ENCODE peak calls at places on chromosomes 11 and 22, in four cellular contexts. O is Right ventricle myocardium superior; D is kidney glomerular epithelial cell; F is stimulated activated CD4-positive, alpha-beta T cell treated with anti-CD3 and anti-CD28 coated beads, Interleukin-1b, Interleukin-23, amount 100 ng/mL, for 4 hours. N is an unnamed sample.

GRCh38 chr22:33896801-33897620 is 23.3 kb downstream of the LARGE1 start:
- DNase-seq in O (no peak), D (no peak), F (no peak), N (no peak)

GRCh38 chr11:30605036-30605435 is 18.9 kb upstream of the MPPED2 start:
- DNase-seq in O (no peak), D (no peak), F (no peak), N (no peak)

GRCh38 chr11:117188620-117189081 is 10.1 kb downstream of the SIDT2 start:
- DNase-seq in O (peak), D (no peak), F (no peak), N (no peak)

GRCh38 chr11:11535611-11536010 is 86.2 kb downstream of the GALNT18 start:
- DNase-seq in O (no peak), D (no peak), F (no peak), N (no peak)

GRCh38 chr11:94593030-94593429 is 25.9 kb downstream of the PIWIL4 start:
- DNase-seq in O (no peak), D (no peak), F (no peak), N (no peak)

GRCh38 chr22:27238935-27239510 is 562.5 kb downstream of the MN1 start:
- DNase-seq in O (peak), D (peak), F (no peak), N (no peak)

GRCh38 chr11:75147191-75147874 is 3.6 kb upstream of the SLCO2B1 start:
- DNase-seq in O (no peak), D (no peak), F (no peak), N (no peak)

GRCh38 chr22:38273135-38273761 is 438 bp upstream of the TMEM184B start:
- DNase-seq in O (no peak), D (no peak), F (no peak), N (peak)

GRCh38 chr22:28647216-28647615 is 32.4 kb downstream of the TTC28 start:
- DNase-seq in O (no peak), D (no peak), F (no peak), N (no peak)